ENCODE peak calls at places on chromosomes 4 and X, in nine cellular contexts. H is body of pancreas, O is tibial nerve, Q is HCT116, N is K562, T is lower leg skin, S is adrenal gland, I is uterus, K is heart left ventricle. L is an unnamed sample.

GRCh38 chr4:26175016-26175786 is 145.6 kb upstream of the RBPJ start:
- DNase-seq in H (no peak), O (no peak), Q (no peak), N (no peak), T (peak), S (no peak), I (no peak), K (no peak), L (no peak)

GRCh38 chr4:140113653-140114052 is 40.3 kb downstream of the MAML3 start:
- DNase-seq in H (no peak), O (no peak), Q (no peak), N (no peak), T (no peak), S (no peak), I (no peak), K (no peak), L (no peak)

GRCh38 chr4:56681158-56681848 is at the start of gene HOPX:
- DNase-seq in H (peak), O (no peak), Q (no peak), N (no peak), T (peak), S (no peak), I (no peak), K (no peak), L (no peak)

GRCh38 chrX:136204571-136204970 is 46.6 kb downstream of the MAP7D3 start:
- DNase-seq in H (no peak), O (no peak), Q (no peak), N (no peak), T (peak), S (peak), I (no peak), K (peak), L (no peak)

GRCh38 chr4:52869196-52869595 is 7.1 kb downstream of the RASL11B start:
- DNase-seq in H (no peak), O (no peak), Q (no peak), N (no peak), T (peak), S (peak), I (peak), K (peak), L (no peak)

GRCh38 chr4:164204434-164204833 is 549.5 kb upstream of the SMIM31 start:
- DNase-seq in H (no peak), O (no peak), Q (peak), N (no peak), T (no peak), S (no peak), I (no peak), K (no peak), L (peak)

GRCh38 chr4:8832130-8832930 is 39.3 kb downstream of the HMX1 start:
- DNase-seq in H (no peak), O (no peak), Q (no peak), N (no peak), T (peak), S (peak), I (no peak), K (peak), L (no peak)

GRCh38 chr4:147560632-147561031 is 56.6 kb upstream of the TMEM184C start:
- DNase-seq in H (no peak), O (no peak), Q (no peak), N (no peak), T (no peak), S (no peak), I (no peak), K (no peak), L (no peak)

GRCh38 chr4:38867478-38868054 is at the start of gene FAM114A1:
- DNase-seq in H (peak), O (peak), Q (no peak), N (peak), T (peak), S (peak), I (peak), K (peak), L (peak)

GRCh38 chrX:53241558-53241957 is 16.6 kb upstream of the KDM5C start:
- DNase-seq in H (no peak), O (no peak), Q (no peak), N (no peak), T (no peak), S (no peak), I (no peak), K (no peak), L (no peak)

GRCh38 chr4:7103599-7104365 is 35.9 kb upstream of the GRPEL1 start:
- DNase-seq in H (peak), O (peak), Q (no peak), N (no peak), T (peak), S (peak), I (peak), K (peak), L (no peak)

GRCh38 chrX:47361538-47362511 is 8.6 kb upstream of the ZNF157 start:
- DNase-seq in H (peak), O (peak), Q (peak), N (peak), T (peak), S (peak), I (peak), K (peak), L (peak)

GRCh38 chr4:85884251-85884650 is 409.3 kb downstream of the ARHGAP24 start:
- DNase-seq in H (no peak), O (no peak), Q (no peak), N (no peak), T (no peak), S (no peak), I (no peak), K (no peak), L (no peak)

GRCh38 chr4:110631582-110632505 is 9.0 kb upstream of the PITX2 start:
- DNase-seq in H (peak), O (no peak), Q (peak), N (peak), T (peak), S (peak), I (peak), K (peak), L (no peak)

GRCh38 chr4:3514221-3514780 is 17.9 kb downstream of the LRPAP1 start:
- DNase-seq in H (no peak), O (no peak), Q (no peak), N (no peak), T (no peak), S (no peak), I (no peak), K (no peak), L (no peak)

GRCh38 chrX:33272986-33273385 is 61.6 kb upstream of the DMD start:
- DNase-seq in H (no peak), O (no peak), Q (no peak), N (no peak), T (no peak), S (no peak), I (no peak), K (no peak), L (no peak)

GRCh38 chr4:8580321-8581093 is at the start of gene GPR78:
- DNase-seq in H (peak), O (no peak), Q (no peak), N (peak), T (no peak), S (no peak), I (peak), K (peak), L (no peak)

GRCh38 chrX:43654431-43655150 is 1.5 kb upstream of the MAOA start:
- DNase-seq in H (peak), O (peak), Q (peak), N (peak), T (peak), S (peak), I (peak), K (peak), L (peak)
- TF ChIP-seq POLR2A in H (peak), O (peak), Q (no peak), N (no peak), T (peak), S (peak), I (peak), K (no peak), L (peak)

GRCh38 chr4:128830906-128831525 is 21.5 kb downstream of the JADE1 start:
- DNase-seq in H (no peak), O (no peak), Q (no peak), N (no peak), T (no peak), S (no peak), I (no peak), K (no peak), L (no peak)
- TF ChIP-seq POLR2A in H (no peak), O (no peak), Q (no peak), N (no peak), T (no peak), S (no peak), I (no peak), K (no peak), L (no peak)

DNA sequence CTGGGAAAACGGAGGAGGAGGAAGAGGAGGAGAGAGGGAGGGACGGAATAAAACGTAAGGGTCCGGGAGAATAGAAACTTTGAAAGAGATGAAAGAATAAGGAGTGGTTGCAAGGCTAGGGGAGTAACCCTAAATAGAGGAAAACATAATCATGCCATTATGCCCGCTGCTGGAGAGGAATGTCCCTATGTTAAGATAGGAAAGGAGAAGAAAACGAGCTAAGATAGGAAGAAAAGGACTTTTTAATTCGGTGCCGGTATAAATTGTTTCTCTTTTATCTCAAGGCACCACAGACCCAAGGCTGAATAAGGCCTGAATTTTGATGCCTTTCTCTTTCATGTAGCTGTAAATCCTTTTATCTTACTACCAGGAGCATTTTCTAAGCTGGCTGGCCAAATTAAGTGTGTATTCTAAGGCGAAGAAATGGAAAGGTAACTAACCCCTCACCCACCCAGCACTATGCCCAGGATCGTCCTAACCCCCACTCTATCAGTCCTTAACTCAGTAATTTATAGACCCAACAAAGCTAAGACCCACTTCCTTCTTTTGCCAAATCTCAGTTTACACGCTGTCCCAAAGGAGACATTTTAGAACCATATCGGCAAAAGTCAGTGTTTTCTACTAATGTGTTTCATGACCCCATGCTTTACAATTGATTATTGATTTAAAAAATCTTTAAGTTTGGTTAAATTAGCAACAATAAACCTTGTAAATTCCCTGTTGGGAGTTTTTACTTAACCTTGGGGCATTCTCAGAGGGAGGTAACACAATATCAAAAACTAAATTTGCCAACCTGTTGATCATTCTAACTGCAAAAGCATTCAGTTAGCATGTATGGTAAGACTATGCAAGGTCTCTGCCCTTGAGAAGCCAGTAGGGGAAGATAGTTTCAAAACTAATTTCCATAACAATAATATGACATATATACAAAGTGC is 1.1 kb upstream of the CUL4B start:
- DNase-seq in H (no peak), O (no peak), Q (no peak), N (no peak), T (no peak), S (no peak), I (no peak), K (no peak), L (no peak)
- TF ChIP-seq POLR2A in H (peak), O (peak), Q (peak), N (peak), T (no peak), S (peak), I (peak), K (no peak), L (peak)

GRCh38 chrX:149939271-149940014 is 1.2 kb upstream of the EOLA2 start:
- DNase-seq in H (peak), O (peak), Q (peak), N (peak), T (peak), S (peak), I (peak), K (peak), L (peak)
- TF ChIP-seq POLR2A in H (peak), O (peak), Q (no peak), N (no peak), T (no peak), S (peak), I (no peak), K (no peak), L (no peak)

GRCh38 chr4:139082750-139083532 is 67.4 kb downstream of the NOCT start:
- DNase-seq in H (peak), O (peak), Q (peak), N (peak), T (peak), S (peak), I (peak), K (peak), L (peak)
- TF ChIP-seq POLR2A in H (no peak), O (peak), Q (peak), N (peak), T (no peak), S (peak), I (peak), K (no peak), L (peak)

L was measured in H54.